ENCODE peak calls at places on chromosomes 12 and 14, in five cellular contexts. D, E, P, Q and L are unnamed samples.

GRCh38 chr14:26394114-26394855 is 203.5 kb downstream of the NOVA1 start:
- DNase-seq in E (no peak), P (peak; percentile 16), D (no peak), Q (no peak), L (no peak)

GRCh38 chr14:29576997-29577396 is 350.6 kb downstream of the PRKD1 start:
- DNase-seq in E (no peak), Q (no peak), D (no peak), P (no peak), L (no peak)

GRCh38 chr12:49868449-49868848 is 25.5 kb upstream of the BCDIN3D start:
- DNase-seq in P (no peak), E (peak; percentile 48), D (no peak), Q (no peak), L (no peak)

GRCh38 chr12:95810411-95810810 is 19.8 kb upstream of the NTN4 start:
- DNase-seq in E (no peak), Q (no peak), P (no peak), D (no peak), L (no peak)

GRCh38 chr12:14417717-14418116 is 52.2 kb downstream of the ATF7IP start:
- DNase-seq in Q (no peak), E (no peak), D (peak; percentile 66), P (peak; percentile 83), L (peak; percentile 61)

GRCh38 chr12:132178801-132179401 is 34.6 kb downstream of the NOC4L start:
- DNase-seq in Q (no peak), E (no peak), D (peak; percentile 62), P (no peak), L (no peak)

GRCh38 chr12:48197549-48197966 is 5.5 kb downstream of the OR10AD1 start:
- DNase-seq in P (no peak), D (no peak), Q (no peak), E (no peak), L (peak; percentile 16)

GRCh38 chr14:90487031-90487430 is 90.2 kb downstream of the CALM1 start:
- DNase-seq in Q (no peak), D (no peak), E (no peak), P (no peak), L (no peak)

GRCh38 chr14:105879867-105880561 is 353.6 kb downstream of the TMEM121 start:
- DNase-seq in E (no peak), D (no peak), P (no peak), Q (no peak), L (no peak)

GRCh38 chr12:46983959-46984833 is 95.2 kb upstream of the PCED1B start:
- DNase-seq in Q (no peak), D (peak; percentile 2), P (peak; percentile 31), E (no peak), L (peak; percentile 10)

DNA sequence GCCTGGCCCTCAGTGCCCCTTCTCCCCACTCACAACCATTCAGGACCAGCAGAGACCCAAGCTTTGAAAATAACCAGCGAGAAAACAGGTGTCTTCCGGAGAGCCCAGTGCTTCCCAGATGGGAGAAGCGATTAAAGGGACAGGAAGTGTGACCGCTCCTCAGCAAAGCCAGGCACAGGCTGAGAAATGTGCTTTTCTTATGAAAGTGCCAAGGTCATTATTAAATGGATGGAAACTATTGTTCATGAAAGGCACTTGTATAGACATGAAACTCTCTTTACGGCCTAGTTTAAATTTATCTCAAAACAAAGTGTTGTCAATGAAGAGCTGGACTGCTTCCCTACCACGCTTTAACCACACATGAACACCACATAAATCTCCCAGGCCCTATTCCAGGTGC is 210.4 kb downstream of the SPTSSA start:
- DNase-seq in P (no peak), Q (no peak), D (no peak), E (no peak), L (no peak)
- TF ChIP-seq CTCF in P (no peak), Q (no peak), D (no peak), E (no peak), L (no peak)

GRCh38 chr14:20350860-20351259 is 7.4 kb downstream of the PARP2 start:
- DNase-seq in P (no peak), E (no peak), Q (no peak), D (no peak), L (no peak)
- TF ChIP-seq CTCF in P (peak; percentile 30), E (no peak), Q (peak; percentile 19), D (no peak), L (peak; percentile 34)

GRCh38 chr12:67625004-67625403 is 23.5 kb upstream of the DYRK2 start:
- DNase-seq in P (no peak), Q (no peak), D (no peak), E (no peak), L (no peak)
- TF ChIP-seq CTCF in P (no peak), Q (no peak), D (no peak), E (no peak), L (no peak)

DNA sequence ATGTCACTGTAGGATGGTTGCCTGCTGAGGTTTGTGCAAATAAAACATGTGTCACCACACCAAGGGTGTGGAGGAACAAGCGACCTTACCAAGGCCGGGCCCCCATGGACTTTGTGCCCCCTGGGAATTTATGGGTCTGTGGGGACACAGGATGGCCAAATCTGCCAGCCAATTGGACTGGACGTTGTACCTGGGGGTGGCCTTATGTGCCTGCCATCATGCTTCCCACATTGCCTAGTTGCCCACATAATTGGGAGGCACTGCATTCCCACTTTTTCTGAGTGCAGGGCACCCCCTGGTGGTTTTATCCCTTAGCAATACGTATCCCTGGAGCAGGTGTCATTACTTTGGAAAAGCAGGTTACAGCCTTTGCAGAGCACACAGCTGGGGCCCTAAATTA is 92.6 kb upstream of the TMPO start:
- DNase-seq in E (no peak), P (no peak), Q (no peak), D (no peak), L (no peak)
- TF ChIP-seq CTCF in E (no peak), P (no peak), Q (peak; percentile 8), D (no peak), L (peak; percentile 26)

DNA sequence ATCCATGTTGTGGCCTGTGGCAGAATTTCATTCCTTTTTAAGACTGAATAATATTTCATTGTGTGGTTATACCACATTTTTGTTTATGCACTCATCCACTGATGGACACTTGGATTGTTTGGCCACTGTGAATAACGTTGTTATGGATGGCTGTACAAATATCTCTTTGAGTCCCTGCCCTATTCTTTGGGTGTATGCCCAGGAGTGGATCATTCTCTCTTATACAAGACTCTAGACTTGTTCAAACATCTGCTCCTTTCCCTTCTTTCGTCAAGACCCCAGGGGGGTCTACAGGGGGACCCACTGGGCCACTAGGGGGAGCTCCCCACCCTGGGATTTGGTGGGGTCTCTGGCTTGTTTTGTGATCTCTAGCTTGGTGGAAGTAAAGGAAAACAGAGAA is 77.4 kb downstream of the FBXL14 start:
- DNase-seq in E (no peak), Q (no peak), D (no peak), P (peak; percentile 81), L (peak; percentile 56)
- TF ChIP-seq CTCF in E (no peak), Q (peak; percentile 10), D (no peak), P (peak; percentile 80), L (peak; percentile 66)

GRCh38 chr12:27192118-27192802 is 51.8 kb upstream of the STK38L start:
- DNase-seq in Q (no peak), P (no peak), D (no peak), E (no peak), L (no peak)

GRCh38 chr12:27191531-27191930 is 52.6 kb upstream of the STK38L start:
- DNase-seq in Q (no peak), E (no peak), P (no peak), D (no peak), L (no peak)

GRCh38 chr12:27193854-27194544 is 50.1 kb upstream of the STK38L start:
- DNase-seq in E (no peak), D (no peak), Q (peak; percentile 40), P (peak; percentile 46), L (no peak)

GRCh38 chr12:27193106-27193505 is 51.0 kb upstream of the STK38L start:
- DNase-seq in D (no peak), P (peak; percentile 53), E (no peak), Q (no peak), L (no peak)

DNA sequence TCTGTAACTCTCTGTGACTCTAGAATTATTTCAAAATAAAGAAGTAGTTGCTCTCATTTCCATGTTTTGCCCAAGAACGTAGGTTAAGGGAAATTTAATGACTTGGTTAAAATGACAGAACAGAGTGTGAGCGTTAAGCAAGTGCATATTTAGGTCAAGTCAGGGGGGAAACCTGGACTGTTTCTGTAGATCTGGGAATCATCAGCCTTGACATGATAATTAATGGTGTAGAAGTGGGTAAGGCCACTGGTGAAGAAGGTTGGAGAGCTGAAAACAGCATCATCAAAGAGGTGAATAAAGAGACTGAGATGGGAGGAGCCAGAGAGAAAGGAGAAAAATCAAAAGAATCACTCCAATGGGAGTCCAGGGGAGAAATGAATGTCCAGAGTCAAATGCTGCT is 49.4 kb upstream of the STK38L start:
- DNase-seq in D (no peak), Q (no peak), E (no peak), P (no peak), L (no peak)
- TF ChIP-seq CTCF in D (no peak), Q (no peak), E (no peak), P (no peak), L (no peak)